ENCODE peak calls at places on chromosome 9, in seven cellular contexts. V is GM06990; B is fibroblast of lung; K is brain microvascular endothelial cell; O is activated CD8-positive, alpha-beta T cell treated with anti-CD3 and anti-CD28 coated beads for 36 hours; L is AG04450; A is Calu3. R is an unnamed sample.

GRCh38 chr9:94076557-94076956 is 7.7 kb upstream of the PTPDC1 start:
- DNase-seq in V (no peak), B (no peak), K (no peak), O (no peak), L (no peak), A (no peak), R (no peak)

GRCh38 chr9:113520109-113520642 is 56.6 kb downstream of the RGS3 start:
- DNase-seq in V (no peak), B (peak; percentile 59), K (peak; percentile 73), O (peak; percentile 77), L (no peak), A (peak; percentile 61), R (peak; percentile 68)

GRCh38 chr9:125701351-125701750 is 5.7 kb downstream of the MAPKAP1 start:
- DNase-seq in V (no peak), B (peak; percentile 92), K (peak; percentile 22), O (peak; percentile 35), L (no peak), A (no peak), R (peak; percentile 31)

GRCh38 chr9:33170464-33171156 is 3.5 kb upstream of the B4GALT1 start:
- DNase-seq in V (no peak), B (no peak), K (no peak), O (peak; percentile 78), L (no peak), A (no peak), R (no peak)

GRCh38 chr9:126294331-126295081 is 32.1 kb upstream of the MVB12B start:
- DNase-seq in V (no peak), B (no peak), K (no peak), O (no peak), L (no peak), A (no peak), R (no peak)

GRCh38 chr9:134922066-134922931 is 4.6 kb upstream of the FCN1 start:
- DNase-seq in V (no peak), B (no peak), K (no peak), O (no peak), L (no peak), A (no peak), R (no peak)

GRCh38 chr9:105355810-105356209 is 92.0 kb upstream of the FSD1L start:
- DNase-seq in V (peak; percentile 25), B (peak; percentile 62), K (peak; percentile 53), O (peak; percentile 4), L (no peak), A (no peak), R (no peak)

GRCh38 chr9:23774266-23774665 is 51.8 kb downstream of the ELAVL2 start:
- DNase-seq in V (no peak), B (peak; percentile 45), K (no peak), O (no peak), L (no peak), A (no peak), R (no peak)

GRCh38 chr9:133787749-133788015 is 49.5 kb upstream of the SARDH start:
- DNase-seq in V (peak; percentile 81), B (peak; percentile 45), K (no peak), O (peak; percentile 25), L (no peak), A (no peak), R (peak; percentile 94)

GRCh38 chr9:96021616-96022444 is 146.3 kb downstream of the ERCC6L2 start:
- DNase-seq in V (no peak), B (no peak), K (no peak), O (peak; percentile 26), L (no peak), A (no peak), R (peak; percentile 34)

GRCh38 chr9:29078063-29078660 is 1504.9 kb upstream of the C9orf72 start:
- DNase-seq in V (no peak), B (peak; percentile 63), K (no peak), O (no peak), L (no peak), A (no peak), R (no peak)

GRCh38 chr9:5388026-5388806 is 48.5 kb upstream of the RLN1 start:
- DNase-seq in V (no peak), B (peak; percentile 57), K (peak; percentile 70), O (no peak), L (no peak), A (no peak), R (no peak)

GRCh38 chr9:121059513-121059912 is 9.4 kb upstream of the C5 start:
- DNase-seq in V (no peak), B (no peak), K (no peak), O (no peak), L (no peak), A (no peak), R (no peak)

GRCh38 chr9:83291196-83291595 is 228.3 kb upstream of the RASEF start:
- DNase-seq in V (no peak), B (no peak), K (no peak), O (no peak), L (no peak), A (no peak), R (no peak)

GRCh38 chr9:90137824-90138223 is 504.8 kb downstream of the DIRAS2 start:
- DNase-seq in V (no peak), B (no peak), K (no peak), O (no peak), L (no peak), A (no peak), R (no peak)

GRCh38 chr9:34658461-34658860 is 4.0 kb downstream of the CCL27 start:
- DNase-seq in V (no peak), B (no peak), K (no peak), O (no peak), L (no peak), A (no peak), R (no peak)

GRCh38 chr9:134127065-134127580 is 8.8 kb upstream of the WDR5 start:
- DNase-seq in V (no peak), B (no peak), K (no peak), O (no peak), L (no peak), A (no peak), R (no peak)

GRCh38 chr9:92887880-92888338 is 10.1 kb upstream of the ZNF484 start:
- DNase-seq in V (no peak), B (no peak), K (no peak), O (peak; percentile 39), L (no peak), A (no peak), R (no peak)

GRCh38 chr9:23850242-23851023 is 24.4 kb upstream of the ELAVL2 start:
- DNase-seq in V (no peak), B (peak; percentile 15), K (no peak), O (no peak), L (no peak), A (no peak), R (no peak)

GRCh38 chr9:91185193-91185886 is 176.4 kb downstream of the AUH start:
- DNase-seq in V (no peak), B (no peak), K (no peak), O (no peak), L (no peak), A (no peak), R (no peak)

GRCh38 chr9:112750111-112750766 is at the start of gene SNX30:
- DNase-seq in V (peak; percentile 91), B (peak; percentile 86), K (peak; percentile 82), O (peak; percentile 75), L (peak; percentile 57), A (peak; percentile 87), R (peak; percentile 92)

GRCh38 chr9:73200694-73201432 is 49.2 kb downstream of the ANXA1 start:
- DNase-seq in V (no peak), B (peak; percentile 15), K (no peak), O (no peak), L (no peak), A (no peak), R (peak; percentile 12)

GRCh38 chr9:113674436-113674835 is 201.7 kb upstream of the ZNF618 start:
- DNase-seq in V (no peak), B (peak; percentile 81), K (peak; percentile 40), O (no peak), L (no peak), A (no peak), R (no peak)

GRCh38 chr9:35367451-35367850 is 122.5 kb upstream of the RUSC2 start:
- DNase-seq in V (no peak), B (peak; percentile 97), K (peak; percentile 88), O (no peak), L (peak; percentile 67), A (peak; percentile 1), R (no peak)

GRCh38 chr9:33290994-33291397 is 680 bp downstream of the NFX1 start:
- DNase-seq in V (no peak), B (peak; percentile 94), K (peak; percentile 96), O (no peak), L (no peak), A (no peak), R (no peak)

GRCh38 chr9:71036501-71036900 is 84.9 kb downstream of the TRPM3 start:
- DNase-seq in V (no peak), B (peak; percentile 12), K (peak; percentile 25), O (no peak), L (no peak), A (peak; percentile 2), R (no peak)

GRCh38 chr9:99385814-99386279 is 163.8 kb downstream of the SEC61B start:
- DNase-seq in V (no peak), B (peak; percentile 44), K (no peak), O (no peak), L (no peak), A (no peak), R (no peak)

GRCh38 chr9:20087481-20087880 is 298.6 kb upstream of the SLC24A2 start:
- DNase-seq in V (no peak), B (peak; percentile 4), K (peak; percentile 6), O (no peak), L (no peak), A (no peak), R (no peak)

GRCh38 chr9:95436416-95436815 is 80.4 kb downstream of the PTCH1 start:
- DNase-seq in V (no peak), B (no peak), K (no peak), O (no peak), L (no peak), A (no peak), R (no peak)

GRCh38 chr9:132673355-132673754 is 3.1 kb downstream of the GTF3C4 start:
- DNase-seq in V (no peak), B (peak; percentile 61), K (peak; percentile 57), O (peak; percentile 15), L (no peak), A (peak; percentile 8), R (no peak)
- TF ChIP-seq CTCF in V (no peak), B (no peak), K (peak; percentile 47), O (no peak), L (peak; percentile 41), A (no peak), R (no peak)

DNA sequence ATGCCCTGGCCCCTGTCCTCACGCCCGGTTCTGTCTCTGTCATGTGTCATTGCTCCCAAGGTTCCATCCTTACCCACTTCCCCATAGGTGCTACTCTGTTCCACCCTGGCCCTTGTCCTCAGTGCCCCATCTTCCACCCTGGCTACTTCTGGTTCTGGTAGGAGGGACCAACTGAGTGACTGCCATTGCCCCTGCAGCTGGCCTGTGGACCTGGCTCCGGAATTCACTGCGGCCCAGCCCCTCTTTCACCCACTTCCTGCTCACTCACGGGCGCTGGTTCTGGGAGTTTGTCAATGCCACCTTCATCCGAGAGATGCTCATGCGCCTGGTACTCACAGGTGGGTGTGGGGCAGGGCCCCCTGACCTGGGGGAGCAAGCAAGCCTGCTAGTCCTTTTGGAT is 7.4 kb downstream of the PTGS1 start:
- DNase-seq in V (no peak), B (no peak), K (no peak), O (no peak), L (no peak), A (no peak), R (no peak)
- TF ChIP-seq CTCF in V (no peak), B (no peak), K (no peak), O (no peak), L (no peak), A (no peak), R (no peak)

GRCh38 chr9:109451311-109452025 is 46.6 kb downstream of the PTPN3 start:
- DNase-seq in V (no peak), B (no peak), K (no peak), O (no peak), L (no peak), A (no peak), R (no peak)
- TF ChIP-seq CTCF in V (peak; percentile 38), B (no peak), K (peak; percentile 8), O (no peak), L (no peak), A (no peak), R (no peak)

GRCh38 chr9:127578952-127579853 is 32.9 kb upstream of the STXBP1 start:
- DNase-seq in V (peak; percentile 37), B (peak; percentile 98), K (peak; percentile 90), O (peak; percentile 92), L (peak; percentile 89), A (peak; percentile 88), R (peak; percentile 61)
- TF ChIP-seq CTCF in V (no peak), B (peak; percentile 35), K (peak; percentile 59), O (no peak), L (peak; percentile 37), A (no peak), R (no peak)